ENCODE peak calls at places on chromosomes 7 and 10, in eight cellular contexts. U, V, W, Q, F, C, E and J are unnamed samples.

GRCh38 chr7:360454-361100 is 70.6 kb downstream of the FOXL3 start:
- DNase-seq in Q (no peak), E (peak), U (no peak), F (no peak), W (no peak), V (no peak), C (no peak), J (no peak)

GRCh38 chr7:93245525-93246432 is 13.6 kb downstream of the VPS50 start:
- DNase-seq in C (no peak), V (no peak), Q (peak), F (peak), E (no peak), U (peak), W (peak), J (peak)

GRCh38 chr10:46550076-46550790 is 6.2 kb downstream of the GPRIN2 start:
- DNase-seq in C (no peak), W (no peak), V (no peak), Q (no peak), E (peak), U (no peak), F (no peak), J (no peak)

GRCh38 chr7:41570766-41571165 is 132.1 kb downstream of the INHBA start:
- DNase-seq in E (no peak), W (no peak), V (no peak), F (no peak), U (no peak), C (no peak), Q (no peak), J (no peak)

GRCh38 chr10:102616071-102616770 is 28.1 kb upstream of the TRIM8 start:
- DNase-seq in Q (no peak), E (no peak), U (peak), V (peak), F (no peak), W (no peak), C (no peak), J (no peak)

GRCh38 chr10:35232509-35232908 is 103.8 kb upstream of the CCNY start:
- DNase-seq in W (no peak), Q (no peak), F (no peak), C (no peak), V (no peak), E (no peak), U (no peak), J (no peak)

GRCh38 chr7:74083117-74083876 is at the start of gene LIMK1:
- DNase-seq in W (peak), U (peak), V (peak), E (peak), Q (peak), C (peak), F (peak), J (peak)

GRCh38 chr7:149822353-149822943 is 15.7 kb upstream of the ZNF862 start:
- DNase-seq in W (no peak), Q (no peak), U (no peak), E (peak), C (no peak), V (no peak), F (no peak), J (no peak)

GRCh38 chr10:61000769-61001730 is 57.1 kb upstream of the RHOBTB1 start:
- DNase-seq in W (peak), C (no peak), E (peak), Q (no peak), V (peak), U (peak), F (no peak), J (no peak)

GRCh38 chr10:108392286-108392685 is 1227.8 kb upstream of the SORCS1 start:
- DNase-seq in C (no peak), W (peak), V (no peak), U (no peak), F (no peak), E (no peak), Q (no peak), J (no peak)

GRCh38 chr7:7808156-7808555 is 89.7 kb upstream of the RPA3 start:
- DNase-seq in W (peak), F (no peak), E (no peak), V (no peak), Q (no peak), U (no peak), C (no peak), J (no peak)

GRCh38 chr7:129859188-129859587 is 93.6 kb downstream of the UBE2H start:
- DNase-seq in U (peak), Q (no peak), V (no peak), E (no peak), F (no peak), W (peak), C (no peak), J (no peak)

GRCh38 chr7:21472029-21472428 is 44.1 kb downstream of the SP4 start:
- DNase-seq in V (no peak), W (no peak), Q (no peak), C (no peak), E (no peak), U (no peak), F (no peak), J (no peak)

GRCh38 chr7:109375857-109376256 is 806.2 kb downstream of the DNAJB9 start:
- DNase-seq in U (no peak), C (no peak), V (no peak), E (no peak), F (no peak), W (no peak), Q (no peak), J (no peak)

GRCh38 chr7:87000344-87000743 is 59.1 kb downstream of the ELAPOR2 start:
- DNase-seq in F (no peak), V (no peak), C (no peak), U (no peak), W (no peak), Q (no peak), E (no peak), J (no peak)

GRCh38 chr7:54837167-54837566 is 78.2 kb upstream of the SEC61G start:
- DNase-seq in C (no peak), V (no peak), Q (no peak), W (no peak), U (no peak), F (no peak), E (no peak), J (no peak)

GRCh38 chr7:25359471-25360059 is 131.3 kb upstream of the NPVF start:
- DNase-seq in F (no peak), V (no peak), E (no peak), C (no peak), U (no peak), W (no peak), Q (no peak), J (no peak)

GRCh38 chr10:22605168-22605567 is 109.2 kb downstream of the PIP4K2A start:
- DNase-seq in U (no peak), W (peak), Q (peak), C (no peak), F (no peak), V (no peak), E (no peak), J (no peak)

GRCh38 chr10:19728376-19728775 is 87.9 kb upstream of the PLXDC2 start:
- DNase-seq in U (no peak), C (no peak), W (no peak), F (no peak), E (no peak), V (no peak), Q (no peak), J (no peak)

GRCh38 chr7:135710417-135711138 is 17.4 kb downstream of the SLC13A4 start:
- DNase-seq in C (no peak), V (no peak), E (no peak), F (no peak), Q (peak), W (no peak), U (no peak), J (no peak)

GRCh38 chr10:13162013-13162364 is 631 bp downstream of the MCM10 start:
- DNase-seq in C (no peak), W (no peak), F (no peak), E (no peak), Q (no peak), V (no peak), U (no peak), J (no peak)

GRCh38 chr7:134355925-134356324 is 39.2 kb upstream of the SLC35B4 start:
- DNase-seq in F (no peak), E (no peak), U (no peak), W (no peak), C (no peak), Q (no peak), V (peak), J (no peak)

GRCh38 chr7:112238852-112239610 is 32.5 kb downstream of the ZNF277 start:
- DNase-seq in U (no peak), C (no peak), Q (no peak), W (peak), E (peak), F (no peak), V (no peak), J (no peak)

GRCh38 chr10:110392121-110392859 is 87.6 kb upstream of the SMNDC1 start:
- DNase-seq in W (no peak), Q (no peak), C (no peak), E (no peak), V (no peak), U (no peak), F (no peak), J (no peak)

GRCh38 chr10:119658274-119658673 is 7.1 kb downstream of the BAG3 start:
- DNase-seq in C (no peak), Q (no peak), W (peak), U (peak), F (no peak), V (peak), E (no peak), J (no peak)

GRCh38 chr7:135200824-135201331 is 10.4 kb downstream of the WDR91 start:
- DNase-seq in F (no peak), E (no peak), C (no peak), Q (no peak), U (no peak), V (no peak), W (no peak), J (no peak)

GRCh38 chr7:55133630-55134392 is 115.0 kb downstream of the EGFR start:
- DNase-seq in V (no peak), W (peak), Q (no peak), F (no peak), E (no peak), U (peak), C (no peak), J (no peak)

GRCh38 chr7:68537228-68538071 is 1060.8 kb upstream of the AUTS2 start:
- DNase-seq in W (no peak), V (no peak), C (no peak), F (no peak), Q (no peak), E (no peak), U (no peak), J (no peak)

GRCh38 chr7:80213814-80214213 is 79.2 kb downstream of the GNAI1 start:
- DNase-seq in C (no peak), F (no peak), V (no peak), W (no peak), Q (no peak), U (no peak), E (no peak), J (no peak)

GRCh38 chr7:147586526-147586925 is 1004.0 kb upstream of the C7orf33 start:
- DNase-seq in C (no peak), W (no peak), V (no peak), F (no peak), Q (no peak), U (no peak), E (no peak), J (no peak)

GRCh38 chr10:73589538-73590126 is 1.5 kb downstream of the USP54 start:
- DNase-seq in U (no peak), V (no peak), W (peak), C (no peak), Q (no peak), E (no peak), F (no peak), J (no peak)

GRCh38 chr10:73593110-73593509 is 2.0 kb upstream of the USP54 start:
- DNase-seq in Q (no peak), U (no peak), F (no peak), E (no peak), V (no peak), W (no peak), C (no peak), J (no peak)

GRCh38 chr10:73591935-73592699 is 975 bp upstream of the USP54 start:
- DNase-seq in E (no peak), F (peak), U (peak), Q (peak), V (peak), W (no peak), C (no peak), J (no peak)

GRCh38 chr10:73590881-73591577 is at the start of gene USP54:
- DNase-seq in Q (peak), C (no peak), F (peak), W (peak), U (peak), E (no peak), V (peak), J (no peak)

DNA sequence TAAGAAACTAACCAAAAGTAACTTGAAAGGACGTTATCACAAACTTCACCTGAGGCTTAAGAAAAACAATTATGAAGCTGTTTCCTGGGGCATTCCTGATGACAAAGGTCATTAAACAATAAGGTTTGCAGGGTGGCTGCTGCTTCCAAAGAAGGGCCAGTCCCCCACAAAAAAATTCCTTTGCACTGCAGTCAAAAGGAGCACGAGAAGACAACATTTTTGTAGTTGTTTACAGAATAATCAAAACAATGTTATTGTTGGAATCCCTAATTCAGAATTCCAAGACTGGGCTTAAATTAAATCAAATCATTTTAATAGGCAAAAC is 398 bp upstream of the USP54 start:
- DNase-seq in W (no peak), E (no peak), C (no peak), V (no peak), Q (peak), F (no peak), U (peak), J (no peak)
- H3K4me3 ChIP-seq in W (no peak), E (no peak), C (peak), V (no peak), Q (peak), F (no peak), U (no peak), J (peak)

DNA sequence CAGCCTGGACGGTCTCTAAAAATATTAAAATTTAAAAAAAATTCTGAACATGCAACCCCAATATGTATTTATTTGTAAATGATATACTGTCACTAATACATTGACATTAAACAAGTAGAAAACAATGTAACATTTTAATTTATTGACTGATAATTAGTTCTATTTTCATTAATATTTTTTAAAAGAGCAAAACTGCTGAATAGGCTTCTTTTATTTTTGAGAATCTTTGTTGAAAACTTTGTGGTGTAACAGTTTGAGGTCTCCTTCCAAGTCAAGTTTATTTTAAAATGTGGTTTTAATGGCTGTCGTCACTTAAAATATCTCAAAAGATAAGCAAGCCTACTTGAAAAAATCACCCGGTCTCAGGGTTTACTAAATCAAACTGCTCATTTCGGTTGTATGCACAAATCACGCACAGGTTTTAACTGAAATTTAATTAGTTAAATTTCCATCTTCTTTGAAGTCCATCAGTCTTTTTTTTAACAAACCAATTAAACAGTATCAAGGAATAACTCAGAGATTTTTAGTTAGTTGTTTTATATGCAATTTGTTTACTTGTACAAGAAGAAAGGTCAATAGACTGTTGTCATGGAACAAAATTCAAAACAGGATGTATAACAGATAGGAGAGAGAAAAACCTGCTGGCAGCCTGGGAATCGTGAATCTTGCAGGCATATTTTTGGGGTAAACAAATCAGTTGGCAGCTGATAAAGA is 9.8 kb upstream of the EDRF1 start:
- DNase-seq in W (peak), F (no peak), V (no peak), Q (no peak), U (no peak), C (no peak), E (no peak), J (no peak)
- H3K27ac ChIP-seq in W (no peak), F (no peak), V (no peak), Q (no peak), U (no peak), C (no peak), E (peak), J (no peak)

GRCh38 chr7:39461263-39461662 is 104.9 kb upstream of the YAE1 start:
- DNase-seq in U (no peak), Q (no peak), E (no peak), W (no peak), V (no peak), C (no peak), F (no peak), J (no peak)

GRCh38 chr7:39453743-39454355 is 112.4 kb upstream of the YAE1 start:
- DNase-seq in W (peak), U (peak), Q (peak), F (peak), V (peak), C (no peak), E (no peak), J (peak)

GRCh38 chr7:39459606-39460090 is 106.6 kb upstream of the YAE1 start:
- DNase-seq in F (no peak), U (no peak), E (no peak), Q (no peak), V (no peak), W (no peak), C (no peak), J (no peak)

GRCh38 chr7:39460486-39460885 is 105.7 kb upstream of the YAE1 start:
- DNase-seq in Q (no peak), C (no peak), V (no peak), F (no peak), U (no peak), W (no peak), E (no peak), J (no peak)

DNA sequence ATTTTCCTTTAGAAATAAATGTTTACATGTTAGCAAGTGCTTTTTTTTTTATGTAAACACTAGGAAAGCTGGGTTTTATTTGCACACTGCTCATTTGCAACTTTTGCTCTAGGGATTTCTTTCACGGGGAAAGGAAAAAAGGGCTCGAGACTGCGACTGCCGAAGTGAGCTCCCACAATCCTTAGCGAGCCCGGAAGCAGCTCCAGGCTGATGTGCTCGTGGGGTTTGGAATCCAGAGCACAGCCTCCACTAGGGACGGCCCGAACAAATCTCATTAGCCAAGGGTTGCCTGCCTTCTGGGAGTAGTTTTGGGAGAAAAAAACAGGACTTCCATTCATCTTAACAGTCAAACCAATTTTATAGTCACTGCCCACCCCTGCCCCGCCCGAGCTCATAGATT is 107.9 kb upstream of the YAE1 start:
- DNase-seq in U (no peak), V (peak), F (no peak), Q (no peak), E (no peak), C (no peak), W (no peak), J (no peak)
- H3K4me3 ChIP-seq in U (no peak), V (peak), F (no peak), Q (no peak), E (no peak), C (no peak), W (no peak), J (no peak)

GRCh38 chr10:126661841-126662520 is 8.5 kb downstream of the C10orf90 start:
- DNase-seq in C (no peak), E (no peak), V (no peak), U (no peak), F (no peak), Q (no peak), W (no peak), J (no peak)
- H3K27ac ChIP-seq in C (no peak), E (no peak), V (no peak), U (no peak), F (no peak), Q (no peak), W (no peak), J (no peak)

DNA sequence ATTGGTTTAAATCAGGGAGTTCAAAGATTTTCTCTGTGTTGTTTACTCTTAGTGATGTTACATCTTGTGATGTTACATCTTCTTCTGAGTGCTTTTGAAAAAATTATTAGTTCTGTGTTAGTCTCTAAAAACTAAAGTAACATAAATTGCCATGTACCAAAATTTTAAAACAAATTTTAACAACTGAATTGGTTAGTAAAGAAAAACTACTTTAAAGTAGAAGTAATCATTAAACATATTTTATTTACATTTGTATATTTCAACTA is 5.2 kb upstream of the IGF2BP3 start:
- DNase-seq in E (no peak), C (no peak), Q (no peak), F (no peak), V (no peak), W (no peak), U (no peak), J (no peak)
- H3K4me3 ChIP-seq in E (no peak), C (no peak), Q (peak), F (no peak), V (no peak), W (no peak), U (peak), J (no peak)

DNA sequence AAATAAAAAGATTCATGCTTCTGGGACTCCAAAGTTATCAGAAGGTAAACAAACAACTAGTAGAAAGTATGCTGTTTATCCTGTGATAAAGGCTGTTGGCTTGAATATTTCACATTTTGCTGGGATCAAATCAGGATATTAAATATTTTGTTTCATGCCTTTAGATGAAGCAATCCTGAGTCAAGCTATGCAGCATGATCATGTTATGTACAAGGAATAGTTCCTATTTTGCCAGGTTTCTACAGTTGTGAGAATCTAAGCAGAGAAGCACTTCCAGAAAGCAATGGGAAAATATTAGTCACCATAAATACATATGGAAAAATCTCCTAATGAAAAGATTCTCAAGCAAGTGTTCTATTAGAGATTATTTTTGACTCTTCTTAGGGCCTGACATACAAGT is 262.8 kb upstream of the PCDH15 start:
- DNase-seq in Q (no peak), U (no peak), V (no peak), E (no peak), F (no peak), C (no peak), W (no peak), J (no peak)
- H3K27ac ChIP-seq in Q (no peak), U (no peak), V (no peak), E (no peak), F (no peak), C (no peak), W (no peak), J (no peak)

DNA sequence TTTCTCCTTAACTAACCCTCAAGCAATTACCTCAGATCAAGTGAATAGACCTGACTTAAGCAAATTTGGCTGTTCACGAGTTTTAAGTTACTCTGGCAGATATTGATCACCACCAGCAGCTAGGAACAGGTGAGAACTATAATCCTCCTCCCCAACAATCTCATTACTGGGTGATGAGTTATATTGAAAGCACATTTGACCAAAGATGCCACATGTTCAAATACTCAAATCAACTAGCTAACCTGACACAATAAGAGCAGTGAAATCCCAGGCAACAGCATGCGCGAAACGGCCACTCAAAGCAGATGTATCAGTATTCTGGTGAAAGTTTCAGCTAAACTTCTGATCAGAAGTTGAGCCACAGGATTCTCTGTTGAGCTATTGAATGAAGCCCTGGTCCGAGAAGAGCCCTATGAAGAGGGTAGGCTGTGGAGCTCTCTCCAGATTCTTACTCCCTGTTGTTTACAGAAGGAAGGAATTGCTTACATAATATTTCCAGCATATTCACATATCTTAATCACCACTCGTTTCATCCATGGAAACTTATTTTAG is 52.6 kb downstream of the CAV1 start:
- DNase-seq in W (peak), Q (no peak), C (no peak), U (no peak), V (no peak), F (no peak), E (no peak), J (no peak)
- H3K4me3 ChIP-seq in W (no peak), Q (no peak), C (no peak), U (no peak), V (no peak), F (no peak), E (no peak), J (no peak)